ENCODE peak calls at places on chromosomes 7 and 10, in nine cellular contexts. Y is prostate gland, U is astrocyte of the spinal cord, T is fibroblast of pulmonary artery, W is HCT116, C is sigmoid colon, I is upper lobe of right lung, P is AG04450, K is GM23338. G is an unnamed sample.
A peak's percentile ranks its signal among the peaks of the same experiment; 100 is the strongest.

GRCh38 chr10:121501796-121502195 is 96.4 kb downstream of the FGFR2 start:
- DNase-seq in U (no peak), Y (no peak), C (no peak), I (no peak), T (no peak), K (no peak), W (no peak), P (no peak), G (no peak)

GRCh38 chr7:49852619-49853462 is 79.4 kb downstream of the VWC2 start:
- DNase-seq in C (no peak), W (peak; percentile 13), U (peak; percentile 33), K (peak; percentile 89), T (peak; percentile 52), P (no peak), Y (peak; percentile 47), I (no peak), G (no peak)

GRCh38 chr10:34172936-34173533 is 642.1 kb downstream of the PARD3 start:
- DNase-seq in I (no peak), C (no peak), U (no peak), W (no peak), T (no peak), P (no peak), K (no peak), Y (no peak), G (peak; percentile 81)

GRCh38 chr7:50822716-50823115 is 40.0 kb upstream of the GRB10 start:
- DNase-seq in P (no peak), U (peak; percentile 58), T (peak; percentile 50), W (no peak), K (no peak), I (no peak), Y (no peak), C (no peak), G (peak; percentile 68)

GRCh38 chr10:50228672-50229071 is 22.6 kb downstream of the ASAH2 start:
- DNase-seq in W (no peak), P (no peak), C (no peak), K (no peak), U (no peak), T (no peak), I (no peak), Y (no peak), G (no peak)

GRCh38 chr7:158238616-158239289 is 348.9 kb downstream of the PTPRN2 start:
- DNase-seq in W (no peak), Y (no peak), I (peak; percentile 48), T (no peak), P (no peak), K (no peak), U (no peak), C (no peak), G (no peak)

GRCh38 chr10:30456262-30456661 is 22.3 kb downstream of the MAP3K8 start:
- DNase-seq in K (no peak), P (no peak), C (no peak), W (no peak), T (no peak), Y (no peak), I (no peak), U (no peak), G (no peak)

GRCh38 chr7:139618482-139619366 is 95.2 kb downstream of the CLEC2L start:
- DNase-seq in C (no peak), I (no peak), K (peak; percentile 79), T (peak; percentile 60), Y (peak; percentile 33), P (no peak), W (peak; percentile 19), U (peak; percentile 45), G (no peak)

GRCh38 chr7:38317457-38318037 is 44.1 kb upstream of the TARP start:
- DNase-seq in I (no peak), P (no peak), T (no peak), Y (no peak), C (no peak), K (no peak), W (no peak), U (no peak), G (no peak)

GRCh38 chr10:5665380-5666323 is 743 bp downstream of the ASB13 start:
- DNase-seq in W (no peak), U (no peak), C (no peak), K (peak; percentile 39), I (peak; percentile 76), T (no peak), P (no peak), Y (no peak), G (peak; percentile 65)
- H3K4me3 ChIP-seq in W (peak overlapping the region; percentile 80), U (peak overlapping the region; percentile 66), C (peak overlapping the region; percentile 95), K (peak overlapping the region; percentile 85), I (peak overlapping the region; percentile 79), T (peak overlapping the region; percentile 81), P (peak overlapping the region; percentile 79), Y (peak overlapping the region; percentile 89), G (peak overlapping the region; percentile 81)

GRCh38 chr10:89299031-89299430 is 2.8 kb upstream of the IFIT2 start:
- DNase-seq in T (no peak), C (no peak), U (no peak), W (no peak), I (no peak), K (no peak), Y (no peak), P (no peak), G (no peak)

GRCh38 chr10:89302628-89303027 is 782 bp downstream of the IFIT2 start:
- DNase-seq in K (no peak), P (no peak), C (no peak), Y (no peak), U (no peak), I (no peak), W (no peak), T (peak; percentile 34), G (peak; percentile 26)

GRCh38 chr10:89303161-89303560 is 1.3 kb downstream of the IFIT2 start:
- DNase-seq in K (no peak), T (no peak), W (no peak), C (no peak), Y (no peak), I (no peak), P (no peak), U (no peak), G (no peak)

GRCh38 chr10:89301231-89301630 is 615 bp upstream of the IFIT2 start:
- DNase-seq in U (peak; percentile 40), P (no peak), C (no peak), I (no peak), W (no peak), T (peak; percentile 66), Y (no peak), K (no peak), G (peak; percentile 67)

GRCh38 chr10:89301721-89302445 is at the start of gene IFIT2:
- DNase-seq in Y (peak; percentile 50), W (no peak), P (peak; percentile 42), U (peak; percentile 85), K (peak; percentile 8), I (no peak), C (no peak), T (peak; percentile 76), G (peak; percentile 78)
- H3K4me3 ChIP-seq in Y (peak within 1 kb of the TSS; percentile 36), W (peak within 1 kb of the TSS; percentile 47), P (peak within 1 kb of the TSS; percentile 61), U (peak within 1 kb of the TSS; percentile 50), K (no peak within 1 kb of the TSS), I (peak within 1 kb of the TSS; percentile 67), C (peak within 1 kb of the TSS; percentile 46), T (peak within 1 kb of the TSS; percentile 55), G (peak within 1 kb of the TSS; percentile 43)

DNA sequence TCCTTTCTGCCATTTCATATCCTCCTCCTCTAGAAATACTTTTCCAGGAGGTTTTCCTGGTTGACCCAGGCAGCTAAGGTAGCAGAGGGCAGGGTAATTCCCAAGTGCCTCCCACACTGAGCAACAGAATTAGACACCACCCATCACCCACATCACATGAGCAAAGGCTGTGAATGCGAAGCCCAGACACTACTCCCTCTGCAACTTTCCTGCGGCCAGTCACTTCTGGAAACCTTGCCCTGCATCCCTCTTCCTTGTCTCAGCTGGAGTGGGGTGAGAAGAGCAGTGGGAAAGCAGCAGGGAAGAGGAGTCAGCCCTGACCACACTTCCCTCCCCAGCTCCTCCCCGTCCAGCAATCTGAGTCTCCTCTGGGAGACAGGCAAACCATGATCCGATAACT is 15.2 kb downstream of the TMEM176B start:
- DNase-seq in Y (no peak), U (no peak), T (no peak), P (no peak), I (no peak), K (no peak), W (no peak), C (no peak), G (no peak)
- H3K4me3 ChIP-seq in Y (no peak overlapping the region), U (no peak overlapping the region), T (no peak overlapping the region), P (no peak overlapping the region), I (no peak overlapping the region), K (no peak overlapping the region), W (no peak overlapping the region), C (no peak overlapping the region), G (no peak overlapping the region)

DNA sequence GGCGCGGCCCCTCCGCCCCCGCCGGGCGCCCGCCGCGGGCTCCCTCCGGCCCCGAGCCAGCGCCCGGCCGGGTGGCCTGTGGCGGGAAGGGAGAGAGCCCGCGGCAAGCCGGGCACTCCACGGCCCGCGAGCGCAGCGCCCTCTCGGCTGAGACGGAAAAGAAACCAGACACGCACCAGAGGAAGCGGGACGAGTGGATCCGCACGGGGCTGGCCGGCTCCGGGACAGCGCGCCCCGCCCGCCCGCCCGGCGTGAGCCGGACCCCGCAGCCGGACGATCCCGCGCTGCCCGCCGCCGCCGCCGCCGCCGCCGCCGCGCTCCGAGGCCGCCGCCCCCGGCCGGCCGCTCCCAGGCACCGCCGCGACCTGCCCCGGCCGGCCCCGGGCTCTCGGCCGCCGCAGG is 300 bp downstream of the ARHGAP21 start:
- DNase-seq in C (peak; percentile 66), I (no peak), T (peak; percentile 31), K (no peak), U (peak; percentile 31), P (no peak), Y (no peak), W (no peak), G (no peak)
- H3K4me3 ChIP-seq in C (peak overlapping the region; percentile 87), I (peak overlapping the region; percentile 85), T (peak overlapping the region; percentile 87), K (peak overlapping the region; percentile 84), U (peak overlapping the region; percentile 80), P (peak overlapping the region; percentile 84), Y (peak overlapping the region; percentile 68), W (peak overlapping the region; percentile 76), G (peak overlapping the region; percentile 85)

GRCh38 chr10:323651-324293 is 188.5 kb downstream of the ZMYND11 start:
- DNase-seq in P (peak; percentile 93), Y (no peak), W (peak; percentile 72), I (peak; percentile 77), C (peak; percentile 88), U (peak; percentile 95), K (no peak), T (peak; percentile 97), G (peak; percentile 96)
- H3K4me3 ChIP-seq in P (peak overlapping the region; percentile 55), Y (no peak overlapping the region), W (peak overlapping the region; percentile 25), I (peak overlapping the region; percentile 5), C (no peak overlapping the region), U (no peak overlapping the region), K (no peak overlapping the region), T (peak overlapping the region; percentile 35), G (no peak overlapping the region)

DNA sequence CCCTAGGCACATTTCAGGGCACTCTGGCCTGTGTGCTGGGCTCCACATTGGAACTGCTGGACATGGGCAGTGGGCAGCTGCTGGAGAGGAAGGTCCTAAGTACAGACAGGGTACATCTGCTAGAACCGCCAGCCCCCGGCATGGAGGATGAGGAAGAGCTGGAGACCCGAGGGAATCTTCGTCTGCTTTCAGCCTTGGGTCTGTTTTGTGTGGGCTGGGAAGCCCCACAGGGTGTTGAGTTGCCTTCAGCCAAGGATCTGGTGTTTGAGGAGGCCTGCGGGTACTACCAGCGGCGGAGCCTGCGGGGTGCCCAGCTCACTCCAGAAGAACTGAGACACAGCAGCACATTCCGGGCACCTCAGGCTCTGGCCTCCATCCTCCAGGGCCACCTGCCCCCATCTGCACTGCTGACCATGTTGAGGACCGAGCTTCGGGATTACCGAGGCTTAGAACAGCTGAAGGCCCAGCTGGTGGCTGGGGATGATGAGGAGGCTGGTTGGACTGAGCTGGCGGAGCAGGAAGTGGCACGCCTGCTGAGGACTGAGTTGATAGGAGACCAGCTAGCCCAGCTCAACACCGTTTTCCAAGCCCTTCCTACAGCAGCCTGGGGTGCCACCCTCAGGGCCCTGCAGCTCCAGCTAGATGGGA is 1.4 kb downstream of the HPS6 start:
- DNase-seq in T (no peak), C (no peak), U (no peak), I (no peak), K (no peak), W (no peak), P (no peak), Y (no peak), G (no peak)
- H3K4me3 ChIP-seq in T (peak overlapping the region; percentile 73), C (peak overlapping the region; percentile 82), U (peak overlapping the region; percentile 58), I (peak overlapping the region; percentile 96), K (peak overlapping the region; percentile 90), W (peak overlapping the region; percentile 77), P (peak overlapping the region; percentile 79), Y (peak overlapping the region; percentile 67), G (peak overlapping the region; percentile 82)

G was measured in foreskin fibroblast.